ENCODE peak calls at places on chromosome 7, in ten cellular contexts. N is cardiac fibroblast, Z is BJ, E is ovary, W is fibroblast of mammary gland, Y is iPS DF 6.9, L is gastrocnemius medialis, O is keratinocyte, B is fibroblast of the aortic adventitia, V is PC-3. A is an unnamed sample.

GRCh38 chr7:34928052-34928451 is 109.2 kb downstream of the DPY19L1 start:
- DNase-seq in E (no peak), L (no peak), N (peak; percentile 26), V (peak; percentile 53), Z (no peak), W (peak; percentile 25), B (no peak), O (no peak), Y (peak; percentile 39), A (no peak)

GRCh38 chr7:82413237-82413636 is 30.3 kb downstream of the CACNA2D1 start:
- DNase-seq in V (no peak), Y (no peak), Z (no peak), E (no peak), B (peak; percentile 76), N (peak; percentile 27), L (no peak), O (no peak), W (no peak), A (no peak)

GRCh38 chr7:7736671-7737070 is 18.3 kb upstream of the RPA3 start:
- DNase-seq in O (no peak), V (no peak), B (no peak), E (no peak), W (no peak), Z (no peak), Y (no peak), L (no peak), N (no peak), A (no peak)

GRCh38 chr7:99123571-99124033 is 20.3 kb downstream of the SMURF1 start:
- DNase-seq in W (peak; percentile 65), Y (no peak), E (no peak), O (no peak), V (peak; percentile 81), B (peak; percentile 78), N (peak; percentile 65), L (peak; percentile 34), Z (no peak), A (no peak)

GRCh38 chr7:97418312-97418711 is 300.8 kb downstream of the SDHAF3 start:
- DNase-seq in B (no peak), L (no peak), W (no peak), V (no peak), Z (no peak), O (no peak), Y (no peak), N (no peak), E (no peak), A (no peak)

GRCh38 chr7:100867040-100867795 is at the start of gene TRIP6:
- DNase-seq in O (no peak), Z (peak; percentile 65), Y (peak; percentile 72), W (peak; percentile 94), V (peak; percentile 74), L (peak; percentile 72), E (peak; percentile 97), N (peak; percentile 95), B (peak; percentile 94), A (no peak)

GRCh38 chr7:16753932-16754571 is 497 bp downstream of the TSPAN13 start:
- DNase-seq in E (peak; percentile 29), L (no peak), Y (no peak), O (no peak), B (no peak), N (peak; percentile 24), W (no peak), Z (no peak), V (peak; percentile 27), A (no peak)

GRCh38 chr7:26202019-26202985 is 757 bp downstream of the CBX3 start:
- DNase-seq in L (peak; percentile 21), B (no peak), Y (no peak), O (no peak), N (peak; percentile 41), W (peak; percentile 39), E (peak; percentile 82), V (peak; percentile 41), Z (no peak), A (no peak)

GRCh38 chr7:51289608-51290370 is 26.8 kb downstream of the COBL start:
- DNase-seq in E (no peak), O (no peak), W (no peak), B (no peak), Y (no peak), L (no peak), V (no peak), N (no peak), Z (no peak), A (no peak)

GRCh38 chr7:111587715-111588433 is 25.6 kb upstream of the IMMP2L start:
- DNase-seq in W (peak; percentile 40), N (no peak), L (no peak), Z (no peak), E (no peak), V (peak; percentile 53), O (no peak), B (peak; percentile 40), Y (no peak), A (peak; percentile 26)

GRCh38 chr7:996089-996872 is 13.3 kb downstream of the CYP2W1 start:
- DNase-seq in B (no peak), Y (no peak), O (no peak), W (no peak), N (no peak), V (no peak), Z (no peak), E (no peak), L (no peak), A (no peak)

GRCh38 chr7:992742-993607 is 10.0 kb downstream of the CYP2W1 start:
- DNase-seq in N (peak; percentile 97), E (peak; percentile 98), W (peak; percentile 93), O (peak; percentile 81), Z (peak; percentile 45), Y (peak; percentile 90), V (peak; percentile 93), B (peak; percentile 91), L (peak; percentile 92), A (peak; percentile 75)

GRCh38 chr7:992445-992741 is 9.4 kb downstream of the CYP2W1 start:
- DNase-seq in B (no peak), W (no peak), O (no peak), L (no peak), V (no peak), Y (no peak), N (no peak), E (no peak), Z (no peak), A (no peak)

GRCh38 chr7:995571-995970 is 12.6 kb downstream of the CYP2W1 start:
- DNase-seq in L (no peak), O (no peak), B (no peak), E (no peak), Y (no peak), Z (no peak), N (no peak), W (no peak), V (no peak), A (no peak)

GRCh38 chr7:994592-995308 is 11.8 kb downstream of the CYP2W1 start:
- DNase-seq in O (no peak), Y (no peak), E (no peak), B (no peak), V (no peak), Z (no peak), N (no peak), L (no peak), W (no peak), A (no peak)
- H3K4me3 ChIP-seq in O (no peak overlapping the region), Y (no peak overlapping the region), E (no peak overlapping the region), B (no peak overlapping the region), V (no peak overlapping the region), Z (no peak overlapping the region), N (no peak overlapping the region), L (no peak overlapping the region), W (no peak overlapping the region), A (no peak overlapping the region)

DNA sequence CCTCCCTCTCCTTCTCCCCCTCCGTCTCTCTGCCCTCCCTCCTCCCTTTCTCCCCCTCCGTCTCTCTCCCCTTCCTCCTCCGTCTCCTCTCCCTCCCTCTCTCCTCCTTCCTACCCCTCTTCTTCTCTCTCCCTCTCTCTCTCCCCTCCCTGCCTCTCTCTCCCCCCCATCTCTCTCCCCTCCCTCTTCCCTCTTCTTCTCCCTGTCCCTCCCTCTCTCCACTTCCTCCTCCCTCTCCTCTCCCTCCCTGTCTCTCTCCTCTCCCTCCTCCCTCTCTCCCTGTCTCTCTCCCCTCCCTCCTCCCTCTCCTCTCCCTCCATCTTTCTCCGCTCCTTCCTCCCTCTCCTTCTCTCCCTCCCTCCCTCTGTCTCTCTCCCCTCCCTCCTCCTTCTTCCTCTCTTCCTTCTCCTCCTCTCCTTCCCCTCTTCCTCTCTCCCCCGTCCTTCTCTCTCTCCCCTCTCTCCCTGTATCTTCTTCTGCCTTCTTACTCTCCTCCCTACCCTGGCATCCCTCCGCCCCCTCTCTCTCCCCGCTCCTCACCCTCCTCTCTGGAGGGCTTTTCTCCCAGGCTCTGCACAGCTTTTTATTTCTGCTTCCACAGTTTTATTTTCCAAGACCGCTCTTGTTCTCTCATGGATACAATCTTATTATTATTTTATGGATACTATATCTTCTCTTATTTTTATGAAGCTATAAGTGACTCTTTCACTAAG is 32.4 kb downstream of the AP5Z1 start:
- DNase-seq in L (no peak), B (no peak), W (no peak), E (no peak), V (no peak), O (no peak), Z (no peak), Y (no peak), N (no peak), A (no peak)
- H3K4me3 ChIP-seq in L (no peak overlapping the region), B (no peak overlapping the region), W (no peak overlapping the region), E (no peak overlapping the region), V (no peak overlapping the region), O (no peak overlapping the region), Z (no peak overlapping the region), Y (no peak overlapping the region), N (no peak overlapping the region), A (no peak overlapping the region)

GRCh38 chr7:27898735-27899134 is 158.8 kb downstream of the TAX1BP1 start:
- DNase-seq in Z (no peak), B (no peak), E (no peak), L (no peak), Y (no peak), V (no peak), O (no peak), N (no peak), W (no peak), A (no peak)

GRCh38 chr7:27900006-27900405 is 160.0 kb downstream of the TAX1BP1 start:
- DNase-seq in N (no peak), L (no peak), B (no peak), E (no peak), V (no peak), W (peak; percentile 42), Z (no peak), O (no peak), Y (no peak), A (no peak)

GRCh38 chr7:27899601-27900000 is 159.6 kb downstream of the TAX1BP1 start:
- DNase-seq in W (peak; percentile 11), Z (no peak), O (no peak), E (no peak), V (no peak), N (no peak), B (no peak), Y (no peak), L (no peak), A (no peak)

GRCh38 chr7:27897441-27897847 is 157.5 kb downstream of the TAX1BP1 start:
- DNase-seq in E (no peak), O (no peak), L (no peak), N (no peak), Z (no peak), Y (no peak), V (no peak), B (no peak), W (no peak), A (no peak)

GRCh38 chr7:27901028-27901760 is 161.2 kb downstream of the TAX1BP1 start:
- DNase-seq in W (peak; percentile 71), Y (no peak), V (peak; percentile 28), N (peak; percentile 50), Z (no peak), E (no peak), O (no peak), L (no peak), B (peak; percentile 67), A (peak; percentile 14)
- H3K4me3 ChIP-seq in W (peak overlapping the region; percentile 6), Y (no peak overlapping the region), V (peak overlapping the region; percentile 52), N (peak overlapping the region; percentile 42), Z (peak overlapping the region; percentile 4), E (no peak overlapping the region), O (no peak overlapping the region), L (peak overlapping the region; percentile 13), B (peak overlapping the region; percentile 50), A (no peak overlapping the region)

GRCh38 chr7:80611779-80612178 is 26.7 kb upstream of the CD36 start:
- DNase-seq in Z (no peak), W (peak; percentile 63), O (no peak), E (peak; percentile 34), B (peak; percentile 68), V (peak; percentile 87), L (peak; percentile 52), N (peak; percentile 66), Y (no peak), A (no peak)
- H3K4me3 ChIP-seq in Z (no peak overlapping the region), W (no peak overlapping the region), O (no peak overlapping the region), E (no peak overlapping the region), B (no peak overlapping the region), V (no peak overlapping the region), L (no peak overlapping the region), N (no peak overlapping the region), Y (no peak overlapping the region), A (no peak overlapping the region)